ENCODE peak calls at places on chromosomes 5 and 9, in five cellular contexts. E is AG04450, G is right atrium auricular region, B is fibroblast of lung, Z is AML-193. Q is an unnamed sample.

GRCh38 chr5:174412941-174413340 is 311.4 kb upstream of the MSX2 start:
- DNase-seq in E (no peak), G (peak; percentile 36), B (peak; percentile 15), Z (no peak), Q (no peak)

GRCh38 chr5:58648846-58649245 is 66.0 kb downstream of the RAB3C start:
- DNase-seq in G (no peak), B (no peak), E (no peak), Z (no peak), Q (no peak)

GRCh38 chr9:17799383-17799782 is 220.5 kb downstream of the SH3GL2 start:
- DNase-seq in E (no peak), B (peak; percentile 24), G (no peak), Z (no peak), Q (peak; percentile 70)

GRCh38 chr9:123028973-123029372 is 4.5 kb upstream of the GPR21 start:
- DNase-seq in Z (no peak), B (no peak), G (no peak), E (no peak), Q (no peak)

GRCh38 chr9:137055385-137056364 is 1.8 kb upstream of the ENTPD2 start:
- DNase-seq in E (no peak), Z (no peak), B (peak; percentile 91), G (peak; percentile 81), Q (no peak)

GRCh38 chr5:172531704-172532026 is 77.3 kb upstream of the SH3PXD2B start:
- DNase-seq in G (no peak), Z (no peak), E (no peak), B (no peak), Q (no peak)

GRCh38 chr9:92763721-92764380 is 782 bp downstream of the BICD2 start:
- DNase-seq in B (no peak), E (no peak), Z (peak; percentile 35), G (no peak), Q (peak; percentile 38)

GRCh38 chr5:95862636-95863382 is 40.3 kb upstream of the GLRX start:
- DNase-seq in E (no peak), B (no peak), Z (no peak), G (no peak), Q (no peak)

GRCh38 chr5:112205840-112206239 is 213.2 kb downstream of the EPB41L4A start:
- DNase-seq in E (no peak), Z (no peak), G (no peak), B (no peak), Q (peak; percentile 14)

GRCh38 chr5:178114325-178115135 is 1.2 kb downstream of the N4BP3 start:
- DNase-seq in Z (no peak), E (no peak), B (no peak), G (no peak), Q (no peak)

GRCh38 chr5:158026248-158027031 is 167.5 kb upstream of the CLINT1 start:
- DNase-seq in E (no peak), G (no peak), Z (no peak), B (peak; percentile 9), Q (no peak)

GRCh38 chr5:122870219-122870856 is 24.9 kb downstream of the SNX24 start:
- DNase-seq in B (peak; percentile 20), Z (no peak), E (no peak), G (no peak), Q (no peak)

Q was measured in OCI-M1.